ENCODE peak calls at places on chromosomes 4 and X, in seven cellular contexts. K is tibial nerve; G is pancreas; O is A549; N is CD4-positive, alpha-beta T cell; B is lower leg skin; D is cardiac muscle cell. L is an unnamed sample.
A peak's percentile ranks its signal among the peaks of the same experiment; 100 is the strongest.

GRCh38 chr4:20773144-20773997 is 73.1 kb downstream of the PACRGL start:
- DNase-seq in K (peak; percentile 63), G (peak; percentile 15), O (peak; percentile 38), N (peak; percentile 3), B (no peak), D (peak; percentile 69), L (peak; percentile 29)

GRCh38 chr4:141807501-141807900 is 171.1 kb downstream of the IL15 start:
- DNase-seq in K (no peak), G (no peak), O (no peak), N (no peak), B (no peak), D (no peak), L (no peak)

GRCh38 chr4:77308843-77309242 is 151.8 kb downstream of the CCNG2 start:
- DNase-seq in K (no peak), G (no peak), O (peak; percentile 24), N (no peak), B (no peak), D (peak; percentile 29), L (peak; percentile 60)

GRCh38 chrX:70046978-70047377 is 2.8 kb downstream of the AWAT2 start:
- DNase-seq in K (no peak), G (no peak), O (no peak), N (no peak), B (no peak), D (no peak), L (no peak)

GRCh38 chr4:23779422-23779821 is 110.4 kb downstream of the PPARGC1A start:
- DNase-seq in K (no peak), G (no peak), O (no peak), N (no peak), B (no peak), D (no peak), L (no peak)

GRCh38 chrX:104522386-104522785 is 43.6 kb upstream of the IL1RAPL2 start:
- DNase-seq in K (no peak), G (no peak), O (no peak), N (no peak), B (no peak), D (no peak), L (no peak)

GRCh38 chr4:25107827-25108516 is 52.3 kb downstream of the SEPSECS start:
- DNase-seq in K (no peak), G (peak; percentile 34), O (no peak), N (no peak), B (no peak), D (no peak), L (peak; percentile 8)

GRCh38 chrX:17597836-17598434 is 139.4 kb upstream of the SCML1 start:
- DNase-seq in K (peak; percentile 77), G (peak; percentile 81), O (no peak), N (no peak), B (peak; percentile 89), D (no peak), L (no peak)

GRCh38 chr4:6334203-6334887 is 64.7 kb downstream of the WFS1 start:
- DNase-seq in K (no peak), G (no peak), O (no peak), N (no peak), B (no peak), D (no peak), L (no peak)

GRCh38 chr4:85842540-85842939 is 367.6 kb downstream of the ARHGAP24 start:
- DNase-seq in K (peak; percentile 38), G (peak; percentile 36), O (no peak), N (no peak), B (no peak), D (no peak), L (no peak)

GRCh38 chrX:115093206-115093605 is 75.8 kb upstream of the IL13RA2 start:
- DNase-seq in K (no peak), G (no peak), O (no peak), N (no peak), B (no peak), D (no peak), L (no peak)

GRCh38 chr4:143282170-143282760 is 54.4 kb upstream of the GAB1 start:
- DNase-seq in K (peak; percentile 10), G (no peak), O (no peak), N (no peak), B (no peak), D (no peak), L (no peak)

GRCh38 chr4:31175242-31175910 is 455.2 kb downstream of the PCDH7 start:
- DNase-seq in K (no peak), G (no peak), O (no peak), N (no peak), B (no peak), D (no peak), L (no peak)

GRCh38 chr4:7132730-7133582 is 59.4 kb upstream of the SORCS2 start:
- DNase-seq in K (no peak), G (no peak), O (no peak), N (no peak), B (no peak), D (no peak), L (no peak)

GRCh38 chrX:97399400-97399799 is 515.7 kb downstream of the RPA4 start:
- DNase-seq in K (no peak), G (no peak), O (peak; percentile 80), N (no peak), B (no peak), D (no peak), L (peak; percentile 10)

GRCh38 chrX:108735680-108736508 is 469 bp downstream of the IRS4 start:
- DNase-seq in K (no peak), G (no peak), O (peak; percentile 10), N (no peak), B (peak; percentile 80), D (peak; percentile 36), L (peak; percentile 17)

GRCh38 chr4:80071643-80072606 is 1.1 kb downstream of the ANTXR2 start:
- DNase-seq in K (peak; percentile 39), G (peak; percentile 49), O (peak; percentile 7), N (peak; percentile 50), B (peak; percentile 91), D (peak; percentile 67), L (peak; percentile 43)

GRCh38 chr4:57018930-57019329 is 40.2 kb downstream of the POLR2B start:
- DNase-seq in K (no peak), G (no peak), O (no peak), N (no peak), B (no peak), D (no peak), L (no peak)

GRCh38 chr4:78014889-78015886 is 41.9 kb upstream of the FRAS1 start:
- DNase-seq in K (no peak), G (no peak), O (no peak), N (no peak), B (no peak), D (no peak), L (no peak)

DNA sequence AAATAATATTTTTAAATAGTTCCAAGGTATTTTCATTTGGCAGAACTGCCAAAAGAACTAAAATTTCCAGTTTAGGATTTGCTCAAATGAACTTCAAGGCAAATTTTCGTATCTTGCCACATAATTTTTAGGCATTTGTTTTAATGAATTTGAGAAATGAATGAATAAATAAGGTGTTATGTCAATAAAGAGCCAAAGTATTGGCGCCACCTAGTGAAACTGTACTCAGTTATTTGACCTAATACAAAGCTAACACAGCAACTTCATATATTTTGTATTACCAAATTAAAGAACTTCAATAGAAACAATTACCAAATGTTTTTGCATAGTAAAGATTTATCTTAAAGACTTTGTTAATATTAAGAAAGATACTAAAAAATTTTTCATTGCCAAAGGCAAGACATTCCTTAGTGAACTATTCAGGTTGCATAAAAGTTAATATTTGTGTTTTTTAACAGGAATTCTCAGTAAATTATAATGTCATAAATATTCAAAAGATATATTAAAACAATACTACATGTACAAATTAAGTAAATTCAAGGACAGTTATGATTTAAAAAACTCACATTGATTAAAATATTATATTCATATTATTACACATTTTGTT is 50.3 kb downstream of the STPG2 start:
- DNase-seq in K (no peak), G (no peak), O (peak; percentile 19), N (no peak), B (no peak), D (peak; percentile 44), L (no peak)
- TF ChIP-seq CTCF in K (peak; percentile 43), G (no peak), O (peak; percentile 42), N (peak; percentile 42), B (no peak), D (peak; percentile 58), L (peak; percentile 17)

GRCh38 chr4:93870876-93871458 is 42.4 kb downstream of the ATOH1 start:
- DNase-seq in K (no peak), G (no peak), O (no peak), N (no peak), B (no peak), D (no peak), L (no peak)

GRCh38 chr4:93867416-93868001 is 39.0 kb downstream of the ATOH1 start:
- DNase-seq in K (no peak), G (no peak), O (no peak), N (no peak), B (no peak), D (no peak), L (no peak)

DNA sequence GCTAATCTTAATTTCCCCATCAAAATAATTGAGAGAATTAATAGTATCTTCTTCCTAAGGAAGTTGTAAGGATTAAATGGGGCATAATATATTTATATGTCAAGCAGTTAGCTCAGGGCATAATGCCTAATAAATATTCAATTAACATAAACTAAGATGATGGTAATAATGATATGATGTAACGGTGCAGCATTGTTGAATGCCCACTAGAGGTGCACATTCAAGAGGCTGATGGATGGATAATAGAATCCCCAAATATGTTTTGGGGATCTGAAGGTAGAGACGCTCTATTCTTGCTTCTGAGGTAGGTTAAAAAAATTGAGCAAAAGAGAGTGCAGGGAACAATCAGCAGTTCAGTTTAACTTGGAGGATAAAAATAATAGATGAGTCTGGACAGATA is 37.1 kb downstream of the ATOH1 start:
- DNase-seq in K (no peak), G (no peak), O (no peak), N (no peak), B (no peak), D (no peak), L (no peak)
- TF ChIP-seq CTCF in K (no peak), G (no peak), O (no peak), N (no peak), B (no peak), D (no peak), L (no peak)

DNA sequence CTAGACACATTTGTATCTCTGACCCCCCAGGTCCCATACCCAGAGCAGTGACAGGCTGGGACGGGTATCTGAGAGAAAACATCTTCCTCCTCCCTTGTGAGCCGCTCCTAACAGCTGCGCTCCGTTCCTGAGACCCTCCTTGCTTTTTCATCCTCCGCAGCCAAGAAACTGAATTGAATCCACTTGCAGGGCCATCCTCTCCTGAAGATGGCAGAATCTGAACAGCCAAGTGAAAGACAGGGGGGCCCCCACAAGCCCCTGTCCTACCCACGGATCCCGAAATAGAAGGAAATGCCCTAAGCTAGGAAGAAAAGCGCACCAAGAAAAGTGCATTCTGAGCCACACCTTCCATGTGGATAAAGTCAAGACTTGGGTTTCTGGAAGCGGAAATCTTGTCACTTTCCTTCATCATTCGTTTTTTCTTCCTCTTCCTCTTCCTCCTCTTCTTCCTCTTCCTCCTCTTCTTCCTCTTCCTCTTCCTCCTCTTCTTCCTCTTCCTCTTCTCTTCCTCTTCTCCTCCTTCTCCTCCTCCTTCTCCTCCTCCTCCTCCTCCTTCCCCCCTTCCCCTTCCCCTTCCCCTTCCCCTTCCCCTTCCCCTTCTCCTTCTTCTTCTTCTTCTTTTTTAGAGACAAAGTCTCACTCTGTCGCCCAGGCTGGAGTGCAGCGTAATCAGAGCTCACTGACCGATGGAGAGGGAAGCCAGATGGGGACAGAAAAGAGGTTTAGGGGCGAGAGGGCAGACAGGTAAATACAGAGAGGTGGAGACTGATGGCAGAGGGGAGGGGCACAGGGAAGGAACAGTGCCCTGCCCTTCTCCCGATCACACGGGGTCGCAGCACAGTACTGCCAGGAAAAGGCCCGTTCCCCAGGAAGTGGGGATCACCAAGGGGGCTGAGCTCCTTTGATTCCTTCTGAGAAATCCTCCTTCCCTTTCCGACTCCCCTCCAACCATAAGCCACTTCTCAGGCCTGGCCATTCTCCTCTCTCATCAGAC is 85.9 kb upstream of the WWC2 start:
- DNase-seq in K (no peak), G (no peak), O (no peak), N (no peak), B (no peak), D (no peak), L (no peak)
- TF ChIP-seq CTCF in K (no peak), G (no peak), O (no peak), N (no peak), B (no peak), D (no peak), L (no peak)

GRCh38 chr4:154329268-154329858 is 162.2 kb downstream of the DCHS2 start:
- DNase-seq in K (no peak), G (no peak), O (peak; percentile 25), N (no peak), B (no peak), D (peak; percentile 49), L (peak; percentile 20)
- TF ChIP-seq CTCF in K (peak; percentile 27), G (no peak), O (peak; percentile 31), N (no peak), B (no peak), D (peak; percentile 31), L (peak; percentile 35)